ENCODE peak calls at places on chromosomes 3 and 15, in four cellular contexts. B is activated CD4-positive, alpha-beta T cell treated with anti-CD3 and anti-CD28 coated beads for 1 hour; O is GM04504; N is effector CD4-positive, alpha-beta T cell. U is an unnamed sample.

GRCh38 chr15:101169457-101170071 is 82.3 kb downstream of the CHSY1 start:
- DNase-seq in B (no peak), O (peak), N (no peak), U (no peak)

GRCh38 chr3:33645060-33645841 is 72.8 kb downstream of the CLASP2 start:
- DNase-seq in B (no peak), O (no peak), N (peak), U (no peak)

GRCh38 chr15:74962671-74963070 is 6.1 kb upstream of the RPP25 start:
- DNase-seq in B (no peak), O (no peak), N (no peak), U (no peak)

GRCh38 chr3:178001670-178002101 is 534.5 kb upstream of the KCNMB2 start:
- DNase-seq in B (no peak), O (no peak), N (no peak), U (no peak)

GRCh38 chr3:58288011-58288728 is 17.9 kb upstream of the RPP14 start:
- DNase-seq in B (no peak), O (no peak), N (no peak), U (no peak)

GRCh38 chr3:57150097-57150496 is 15.1 kb downstream of the IL17RD start:
- DNase-seq in B (no peak), O (no peak), N (no peak), U (no peak)

GRCh38 chr3:85846940-85847339 is 888.2 kb downstream of the CADM2 start:
- DNase-seq in B (no peak), O (no peak), N (no peak), U (no peak)

GRCh38 chr3:122824465-122825379 is 29.9 kb downstream of the SLC49A4 start:
- DNase-seq in B (no peak), O (peak), N (no peak), U (no peak)

GRCh38 chr3:9255976-9256375 is 6.5 kb upstream of the SRGAP3 start:
- DNase-seq in B (no peak), O (no peak), N (no peak), U (no peak)

GRCh38 chr3:14480207-14481017 is 59.7 kb downstream of the GRIP2 start:
- DNase-seq in B (no peak), O (no peak), N (no peak), U (no peak)

GRCh38 chr3:64191822-64192221 is 33.4 kb downstream of the PRICKLE2 start:
- DNase-seq in B (no peak), O (no peak), N (no peak), U (no peak)

GRCh38 chr3:112649478-112649735 is 8.5 kb upstream of the CCDC80 start:
- DNase-seq in B (no peak), O (peak), N (no peak), U (no peak)

GRCh38 chr15:75163150-75163564 is 38.5 kb upstream of the C15orf39 start:
- DNase-seq in B (no peak), O (no peak), N (no peak), U (no peak)

GRCh38 chr3:152205097-152205593 is 63.6 kb upstream of the MBNL1 start:
- DNase-seq in B (no peak), O (no peak), N (no peak), U (no peak)

GRCh38 chr3:54988302-54989022 is 60.6 kb upstream of the LRTM1 start:
- DNase-seq in B (no peak), O (peak), N (no peak), U (no peak)

GRCh38 chr15:74723754-74724334 is 1.5 kb downstream of the CYP1A1 start:
- DNase-seq in B (no peak), O (peak), N (no peak), U (no peak)

GRCh38 chr3:29694783-29695182 is 413.9 kb downstream of the RBMS3 start:
- DNase-seq in B (no peak), O (peak), N (no peak), U (no peak)

GRCh38 chr3:52722491-52722890 is 16.6 kb downstream of the SPCS1 start:
- DNase-seq in B (no peak), O (no peak), N (no peak), U (no peak)

GRCh38 chr3:150414273-150414672 is 6.2 kb downstream of the TSC22D2 start:
- DNase-seq in B (no peak), O (no peak), N (no peak), U (no peak)

GRCh38 chr3:16240229-16241023 is 24.3 kb downstream of the DPH3 start:
- DNase-seq in B (no peak), O (peak), N (no peak), U (no peak)

GRCh38 chr3:23044463-23044862 is 158.7 kb upstream of the UBE2E2 start:
- DNase-seq in B (no peak), O (no peak), N (no peak), U (no peak)

GRCh38 chr3:137768361-137769320 is 4.5 kb downstream of the SOX14 start:
- DNase-seq in B (no peak), O (no peak), N (no peak), U (no peak)

GRCh38 chr3:66386011-66386924 is 114.6 kb downstream of the LRIG1 start:
- DNase-seq in B (no peak), O (no peak), N (no peak), U (no peak)

GRCh38 chr3:76436895-76437294 is 603.0 kb upstream of the ROBO2 start:
- DNase-seq in B (no peak), O (peak), N (no peak), U (no peak)

GRCh38 chr3:172367205-172368105 is 80.8 kb downstream of the GHSR start:
- DNase-seq in B (no peak), O (no peak), N (no peak), U (no peak)

GRCh38 chr3:86830566-86830965 is 160.4 kb downstream of the VGLL3 start:
- DNase-seq in B (no peak), O (no peak), N (no peak), U (no peak)